ENCODE peak calls at places on chromosome 4, in nine cellular contexts. One of them, this sample, is unnamed. For H3K4me1, the result is how much of the 10 kb centered on the place peaks cover.

GRCh38 chr4:129929052-129929451 is 833.1 kb downstream of the C4orf33 start:
- DNase-seq in Panc1: no peak
- DNase-seq in fibroblast of lung: no peak
- DNase-seq in ascending aorta: no peak
- DNase-seq in upper lobe of right lung: no peak
- DNase-seq in HCT116: no peak
- DNase-seq in uterus: no peak
- DNase-seq in stomach: no peak
- DNase-seq in esophagus squamous epithelium: no peak
- DNase-seq in this sample: no peak

GRCh38 chr4:151744614-151745013 is 16.2 kb downstream of the GATB start:
- DNase-seq in Panc1: peak
- DNase-seq in fibroblast of lung: peak
- DNase-seq in ascending aorta: no peak
- DNase-seq in upper lobe of right lung: no peak
- DNase-seq in HCT116: peak
- DNase-seq in uterus: peak
- DNase-seq in stomach: no peak
- DNase-seq in esophagus squamous epithelium: no peak
- DNase-seq in this sample: no peak

GRCh38 chr4:13264126-13264525 is 220.0 kb downstream of the RAB28 start:
- DNase-seq in Panc1: no peak
- DNase-seq in fibroblast of lung: no peak
- DNase-seq in ascending aorta: no peak
- DNase-seq in upper lobe of right lung: no peak
- DNase-seq in HCT116: no peak
- DNase-seq in uterus: no peak
- DNase-seq in stomach: no peak
- DNase-seq in esophagus squamous epithelium: no peak
- DNase-seq in this sample: no peak

GRCh38 chr4:7295917-7296660 is 103.8 kb downstream of the SORCS2 start:
- DNase-seq in Panc1: no peak
- DNase-seq in fibroblast of lung: peak
- DNase-seq in ascending aorta: no peak
- DNase-seq in upper lobe of right lung: peak
- DNase-seq in HCT116: peak
- DNase-seq in uterus: peak
- DNase-seq in stomach: no peak
- DNase-seq in esophagus squamous epithelium: no peak
- DNase-seq in this sample: no peak

GRCh38 chr4:122625156-122625555 is 4.3 kb upstream of the IL21 start:
- DNase-seq in Panc1: no peak
- DNase-seq in fibroblast of lung: peak
- DNase-seq in ascending aorta: no peak
- DNase-seq in upper lobe of right lung: no peak
- DNase-seq in HCT116: no peak
- DNase-seq in uterus: no peak
- DNase-seq in stomach: no peak
- DNase-seq in esophagus squamous epithelium: no peak
- DNase-seq in this sample: no peak

GRCh38 chr4:7808752-7809151 is 130.9 kb downstream of the AFAP1 start:
- DNase-seq in Panc1: no peak
- DNase-seq in fibroblast of lung: peak
- DNase-seq in ascending aorta: no peak
- DNase-seq in upper lobe of right lung: peak
- DNase-seq in HCT116: no peak
- DNase-seq in uterus: no peak
- DNase-seq in stomach: no peak
- DNase-seq in esophagus squamous epithelium: no peak
- DNase-seq in this sample: no peak

GRCh38 chr4:145130788-145131398 is 32.8 kb downstream of the ABCE1 start:
- DNase-seq in Panc1: no peak
- DNase-seq in fibroblast of lung: peak
- DNase-seq in ascending aorta: no peak
- DNase-seq in upper lobe of right lung: no peak
- DNase-seq in HCT116: no peak
- DNase-seq in uterus: no peak
- DNase-seq in stomach: no peak
- DNase-seq in esophagus squamous epithelium: no peak
- DNase-seq in this sample: no peak

GRCh38 chr4:180284267-180284666 is 1958.9 kb upstream of the TENM3 start:
- DNase-seq in Panc1: no peak
- DNase-seq in fibroblast of lung: no peak
- DNase-seq in ascending aorta: no peak
- DNase-seq in upper lobe of right lung: no peak
- DNase-seq in HCT116: no peak
- DNase-seq in uterus: no peak
- DNase-seq in stomach: no peak
- DNase-seq in esophagus squamous epithelium: no peak
- DNase-seq in this sample: no peak

GRCh38 chr4:151649461-151649860 is 111.3 kb downstream of the GATB start:
- DNase-seq in Panc1: no peak
- DNase-seq in fibroblast of lung: no peak
- DNase-seq in ascending aorta: no peak
- DNase-seq in upper lobe of right lung: no peak
- DNase-seq in HCT116: no peak
- DNase-seq in uterus: no peak
- DNase-seq in stomach: no peak
- DNase-seq in esophagus squamous epithelium: no peak
- DNase-seq in this sample: no peak

GRCh38 chr4:158825443-158826036 is 56.7 kb downstream of the FNIP2 start:
- DNase-seq in Panc1: no peak
- DNase-seq in fibroblast of lung: no peak
- DNase-seq in ascending aorta: no peak
- DNase-seq in upper lobe of right lung: no peak
- DNase-seq in HCT116: no peak
- DNase-seq in uterus: no peak
- DNase-seq in stomach: no peak
- DNase-seq in esophagus squamous epithelium: no peak
- DNase-seq in this sample: no peak
- H3K4me1 ChIP-seq in Panc1: under half
- H3K4me1 ChIP-seq in fibroblast of lung: under half
- H3K4me1 ChIP-seq in ascending aorta: under half
- H3K4me1 ChIP-seq in upper lobe of right lung: half or more
- H3K4me1 ChIP-seq in HCT116: under half
- H3K4me1 ChIP-seq in uterus: under half
- H3K4me1 ChIP-seq in stomach: half or more
- H3K4me1 ChIP-seq in esophagus squamous epithelium: under half
- H3K4me1 ChIP-seq in this sample: under half

DNA sequence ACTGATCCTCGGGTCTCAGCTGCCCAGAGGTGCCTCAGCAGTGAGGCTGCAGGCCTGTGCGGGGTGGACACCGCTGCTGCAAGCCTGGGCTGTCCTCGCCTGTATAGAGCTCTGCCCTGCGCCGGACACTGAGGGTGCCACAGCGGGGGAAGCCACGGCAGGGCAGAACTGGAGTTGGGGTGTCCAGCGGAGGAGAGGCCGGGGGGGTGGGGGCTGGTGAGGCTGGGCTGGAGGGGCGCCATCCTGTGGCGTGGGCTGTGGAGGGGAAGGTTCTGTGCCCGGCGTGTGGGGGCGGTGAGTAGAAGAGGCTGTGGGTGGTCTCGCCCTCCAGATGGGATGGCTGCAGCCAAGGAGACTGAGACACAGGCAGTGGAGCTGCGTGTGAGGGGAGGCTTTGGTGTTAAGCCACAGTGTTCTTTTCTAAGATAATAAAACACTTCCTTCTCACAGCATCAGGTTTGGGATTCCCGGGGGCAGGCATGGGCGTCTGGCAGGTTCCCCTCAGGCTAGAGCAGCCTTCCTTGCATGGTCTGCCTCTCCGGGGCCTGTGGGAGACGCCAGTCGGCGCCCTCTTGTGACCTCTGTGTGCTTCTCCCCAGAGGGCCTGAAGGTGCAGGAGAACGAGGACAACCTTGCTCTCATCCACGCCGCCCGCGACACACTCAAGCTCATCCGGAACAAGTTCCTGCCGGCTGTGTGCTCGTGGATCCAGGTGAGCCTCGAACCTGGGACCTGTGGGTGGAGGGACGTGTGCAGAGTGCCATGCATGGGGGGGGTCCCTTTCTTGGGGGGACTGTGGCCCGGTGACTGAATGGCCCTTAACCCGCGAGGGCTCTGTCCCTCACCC is 7.4 kb downstream of the UVSSA start:
- DNase-seq in Panc1: no peak
- DNase-seq in fibroblast of lung: no peak
- DNase-seq in ascending aorta: no peak
- DNase-seq in upper lobe of right lung: no peak
- DNase-seq in HCT116: no peak
- DNase-seq in uterus: no peak
- DNase-seq in stomach: no peak
- DNase-seq in esophagus squamous epithelium: no peak
- DNase-seq in this sample: no peak
- TF ChIP-seq CTCF in Panc1: no peak
- TF ChIP-seq CTCF in fibroblast of lung: no peak
- TF ChIP-seq CTCF in ascending aorta: no peak
- TF ChIP-seq CTCF in upper lobe of right lung: no peak
- TF ChIP-seq CTCF in HCT116: no peak
- TF ChIP-seq CTCF in uterus: no peak
- TF ChIP-seq CTCF in stomach: no peak
- TF ChIP-seq CTCF in esophagus squamous epithelium: no peak
- TF ChIP-seq CTCF in this sample: no peak

DNA sequence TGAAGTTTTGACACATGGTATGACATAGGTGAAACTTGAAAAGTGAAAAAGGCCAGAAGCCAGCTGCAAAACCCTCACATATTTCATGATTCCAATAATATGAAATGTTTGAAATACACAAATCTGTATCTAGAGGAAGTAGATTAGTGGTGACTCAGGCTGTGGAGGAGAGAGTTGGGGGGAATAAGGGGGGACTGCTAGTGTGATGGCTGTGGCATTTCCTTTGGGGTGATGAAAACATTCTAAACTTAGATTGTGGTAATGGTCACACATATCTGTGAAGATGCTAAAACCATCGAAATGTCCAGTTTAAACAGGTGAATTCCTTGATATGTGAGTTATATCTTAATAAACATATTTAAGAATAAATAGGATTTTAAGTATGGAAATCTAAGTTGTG is 343.5 kb upstream of the SFRP2 start:
- DNase-seq in Panc1: no peak
- DNase-seq in fibroblast of lung: no peak
- DNase-seq in ascending aorta: no peak
- DNase-seq in upper lobe of right lung: no peak
- DNase-seq in HCT116: no peak
- DNase-seq in uterus: no peak
- DNase-seq in stomach: no peak
- DNase-seq in esophagus squamous epithelium: no peak
- DNase-seq in this sample: no peak
- H3K27ac ChIP-seq in Panc1: no peak
- H3K27ac ChIP-seq in fibroblast of lung: no peak
- H3K27ac ChIP-seq in ascending aorta: no peak
- H3K27ac ChIP-seq in upper lobe of right lung: no peak
- H3K27ac ChIP-seq in HCT116: no peak
- H3K27ac ChIP-seq in uterus: no peak
- H3K27ac ChIP-seq in stomach: no peak
- H3K27ac ChIP-seq in esophagus squamous epithelium: no peak
- H3K27ac ChIP-seq in this sample: no peak

DNA sequence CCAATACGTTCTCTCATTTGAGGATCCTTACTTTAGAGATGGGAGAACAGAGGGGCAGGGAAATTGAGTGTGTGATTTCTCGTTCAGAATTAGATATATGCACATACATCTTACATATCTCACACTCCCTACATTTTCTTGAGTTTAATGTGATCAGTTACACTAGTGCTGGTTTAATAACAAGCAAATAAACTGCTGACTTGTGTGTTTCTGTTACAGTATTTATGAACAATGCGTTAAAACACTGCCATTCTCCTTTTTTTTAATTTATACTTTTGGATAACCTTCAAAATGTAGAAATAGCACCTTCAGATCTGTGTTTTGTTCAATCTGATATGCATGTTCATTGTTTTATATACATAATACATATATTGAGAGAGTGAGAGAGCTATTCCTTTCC is 130.1 kb downstream of the KLHL8 start:
- DNase-seq in Panc1: no peak
- DNase-seq in fibroblast of lung: no peak
- DNase-seq in ascending aorta: no peak
- DNase-seq in upper lobe of right lung: no peak
- DNase-seq in HCT116: no peak
- DNase-seq in uterus: no peak
- DNase-seq in stomach: no peak
- DNase-seq in esophagus squamous epithelium: no peak
- DNase-seq in this sample: no peak
- H3K4me1 ChIP-seq in Panc1: under half
- H3K4me1 ChIP-seq in fibroblast of lung: under half
- H3K4me1 ChIP-seq in ascending aorta: under half
- H3K4me1 ChIP-seq in upper lobe of right lung: under half
- H3K4me1 ChIP-seq in HCT116: under half
- H3K4me1 ChIP-seq in uterus: under half
- H3K4me1 ChIP-seq in stomach: under half
- H3K4me1 ChIP-seq in esophagus squamous epithelium: under half
- H3K4me1 ChIP-seq in this sample: under half